ENCODE peak calls at places on chromosomes 2 and 18, in eight cellular contexts. One of them, this sample, is unnamed.

GRCh38 chr2:236177604-236177966 is 9.4 kb upstream of the GBX2 start:
- DNase-seq in activated effector memory CD4-positive, alpha-beta T cell treated with anti-CD3 and anti-CD28 coated beads, Interleukin-2, amount 50 U/mL, for 16 hours: no peak
- DNase-seq in ELR: peak
- DNase-seq in left kidney: peak
- DNase-seq in effector memory CD8-positive, alpha-beta T cell: peak
- DNase-seq in NCI-H345: peak
- DNase-seq in SJSA1: no peak
- DNase-seq in KG1: no peak
- DNase-seq in this sample: peak

GRCh38 chr18:3605562-3606443 is 155.8 kb downstream of the TGIF1 start:
- DNase-seq in activated effector memory CD4-positive, alpha-beta T cell treated with anti-CD3 and anti-CD28 coated beads, Interleukin-2, amount 50 U/mL, for 16 hours: peak
- DNase-seq in ELR: peak
- DNase-seq in left kidney: no peak
- DNase-seq in effector memory CD8-positive, alpha-beta T cell: no peak
- DNase-seq in NCI-H345: no peak
- DNase-seq in SJSA1: no peak
- DNase-seq in KG1: peak
- DNase-seq in this sample: no peak

GRCh38 chr2:183665403-183665802 is 541.2 kb downstream of the NUP35 start:
- DNase-seq in activated effector memory CD4-positive, alpha-beta T cell treated with anti-CD3 and anti-CD28 coated beads, Interleukin-2, amount 50 U/mL, for 16 hours: no peak
- DNase-seq in ELR: no peak
- DNase-seq in left kidney: peak
- DNase-seq in effector memory CD8-positive, alpha-beta T cell: no peak
- DNase-seq in NCI-H345: peak
- DNase-seq in SJSA1: no peak
- DNase-seq in KG1: no peak
- DNase-seq in this sample: no peak

GRCh38 chr2:216696751-216697560 is 1.6 kb upstream of the IGFBP5 start:
- DNase-seq in activated effector memory CD4-positive, alpha-beta T cell treated with anti-CD3 and anti-CD28 coated beads, Interleukin-2, amount 50 U/mL, for 16 hours: no peak
- DNase-seq in ELR: peak
- DNase-seq in left kidney: peak
- DNase-seq in effector memory CD8-positive, alpha-beta T cell: no peak
- DNase-seq in NCI-H345: peak
- DNase-seq in SJSA1: no peak
- DNase-seq in KG1: peak
- DNase-seq in this sample: peak

GRCh38 chr2:58358024-58358423 is 116.9 kb upstream of the FANCL start:
- DNase-seq in activated effector memory CD4-positive, alpha-beta T cell treated with anti-CD3 and anti-CD28 coated beads, Interleukin-2, amount 50 U/mL, for 16 hours: no peak
- DNase-seq in ELR: no peak
- DNase-seq in left kidney: no peak
- DNase-seq in effector memory CD8-positive, alpha-beta T cell: no peak
- DNase-seq in NCI-H345: no peak
- DNase-seq in SJSA1: no peak
- DNase-seq in KG1: no peak
- DNase-seq in this sample: no peak

GRCh38 chr2:203707530-203707929 is 1.1 kb downstream of the CD28 start:
- DNase-seq in activated effector memory CD4-positive, alpha-beta T cell treated with anti-CD3 and anti-CD28 coated beads, Interleukin-2, amount 50 U/mL, for 16 hours: no peak
- DNase-seq in ELR: no peak
- DNase-seq in left kidney: no peak
- DNase-seq in effector memory CD8-positive, alpha-beta T cell: no peak
- DNase-seq in NCI-H345: no peak
- DNase-seq in SJSA1: no peak
- DNase-seq in KG1: no peak
- DNase-seq in this sample: no peak

GRCh38 chr18:22678486-22678885 is 254.6 kb upstream of the RBBP8 start:
- DNase-seq in activated effector memory CD4-positive, alpha-beta T cell treated with anti-CD3 and anti-CD28 coated beads, Interleukin-2, amount 50 U/mL, for 16 hours: no peak
- DNase-seq in ELR: no peak
- DNase-seq in left kidney: no peak
- DNase-seq in effector memory CD8-positive, alpha-beta T cell: no peak
- DNase-seq in NCI-H345: no peak
- DNase-seq in SJSA1: no peak
- DNase-seq in KG1: no peak
- DNase-seq in this sample: peak

GRCh38 chr2:109685453-109685852 is 71.3 kb downstream of the SOWAHC start:
- DNase-seq in activated effector memory CD4-positive, alpha-beta T cell treated with anti-CD3 and anti-CD28 coated beads, Interleukin-2, amount 50 U/mL, for 16 hours: no peak
- DNase-seq in ELR: no peak
- DNase-seq in left kidney: no peak
- DNase-seq in effector memory CD8-positive, alpha-beta T cell: no peak
- DNase-seq in NCI-H345: no peak
- DNase-seq in SJSA1: no peak
- DNase-seq in KG1: no peak
- DNase-seq in this sample: no peak

GRCh38 chr2:156955701-156956100 is 301.8 kb upstream of the GALNT5 start:
- DNase-seq in activated effector memory CD4-positive, alpha-beta T cell treated with anti-CD3 and anti-CD28 coated beads, Interleukin-2, amount 50 U/mL, for 16 hours: no peak
- DNase-seq in ELR: peak
- DNase-seq in left kidney: no peak
- DNase-seq in effector memory CD8-positive, alpha-beta T cell: no peak
- DNase-seq in NCI-H345: no peak
- DNase-seq in SJSA1: no peak
- DNase-seq in KG1: no peak
- DNase-seq in this sample: peak

GRCh38 chr2:146734042-146734715 is 1110.7 kb upstream of the ACVR2A start:
- DNase-seq in activated effector memory CD4-positive, alpha-beta T cell treated with anti-CD3 and anti-CD28 coated beads, Interleukin-2, amount 50 U/mL, for 16 hours: no peak
- DNase-seq in ELR: peak
- DNase-seq in left kidney: peak
- DNase-seq in effector memory CD8-positive, alpha-beta T cell: no peak
- DNase-seq in NCI-H345: peak
- DNase-seq in SJSA1: no peak
- DNase-seq in KG1: peak
- DNase-seq in this sample: peak

GRCh38 chr2:23599006-23599405 is 214.0 kb downstream of the KLHL29 start:
- DNase-seq in activated effector memory CD4-positive, alpha-beta T cell treated with anti-CD3 and anti-CD28 coated beads, Interleukin-2, amount 50 U/mL, for 16 hours: no peak
- DNase-seq in ELR: no peak
- DNase-seq in left kidney: no peak
- DNase-seq in effector memory CD8-positive, alpha-beta T cell: no peak
- DNase-seq in NCI-H345: no peak
- DNase-seq in SJSA1: no peak
- DNase-seq in KG1: no peak
- DNase-seq in this sample: no peak

GRCh38 chr2:206127656-206128055 is 31.6 kb downstream of the NDUFS1 start:
- DNase-seq in activated effector memory CD4-positive, alpha-beta T cell treated with anti-CD3 and anti-CD28 coated beads, Interleukin-2, amount 50 U/mL, for 16 hours: no peak
- DNase-seq in ELR: peak
- DNase-seq in left kidney: peak
- DNase-seq in effector memory CD8-positive, alpha-beta T cell: no peak
- DNase-seq in NCI-H345: no peak
- DNase-seq in SJSA1: no peak
- DNase-seq in KG1: no peak
- DNase-seq in this sample: peak

GRCh38 chr2:68352651-68353386 is 12.3 kb upstream of the PLEK start:
- DNase-seq in activated effector memory CD4-positive, alpha-beta T cell treated with anti-CD3 and anti-CD28 coated beads, Interleukin-2, amount 50 U/mL, for 16 hours: no peak
- DNase-seq in ELR: no peak
- DNase-seq in left kidney: no peak
- DNase-seq in effector memory CD8-positive, alpha-beta T cell: no peak
- DNase-seq in NCI-H345: no peak
- DNase-seq in SJSA1: no peak
- DNase-seq in KG1: no peak
- DNase-seq in this sample: peak

This sample was measured in epithelial cell of esophagus.